ENCODE peak calls at places on chromosome 11, in seven cellular contexts. N, D, M, R, H, V and A are unnamed samples.

GRCh38 chr11:119158467-119158866 is 9.6 kb downstream of the ABCG4 start:
- DNase-seq in R (no peak), V (no peak), M (no peak), D (no peak), H (no peak), N (no peak), A (no peak)

GRCh38 chr11:34411786-34412185 is 26.9 kb upstream of the CAT start:
- DNase-seq in N (no peak), M (no peak), R (no peak), D (no peak), V (no peak), H (no peak), A (no peak)

GRCh38 chr11:38315151-38315550 is 1717.1 kb upstream of the RAG2 start:
- DNase-seq in N (no peak), V (no peak), H (no peak), R (no peak), D (no peak), M (no peak), A (no peak)

GRCh38 chr11:70292166-70292565 is 21.7 kb downstream of the PPFIA1 start:
- DNase-seq in M (no peak), R (no peak), H (no peak), D (no peak), N (no peak), V (no peak), A (no peak)

GRCh38 chr11:28461846-28462245 is 353.7 kb downstream of the METTL15 start:
- DNase-seq in H (no peak), V (no peak), N (no peak), R (no peak), D (no peak), M (no peak), A (no peak)

GRCh38 chr11:123302751-123303195 is 107.7 kb upstream of the CLMP start:
- DNase-seq in V (no peak), H (no peak), M (no peak), N (peak; percentile 69), D (no peak), R (no peak), A (no peak)

GRCh38 chr11:77506857-77507256 is 33.0 kb upstream of the PAK1 start:
- DNase-seq in H (no peak), D (no peak), M (no peak), N (no peak), V (no peak), R (no peak), A (no peak)

GRCh38 chr11:26820739-26821138 is 98.9 kb upstream of the SLC5A12 start:
- DNase-seq in M (no peak), H (no peak), N (no peak), D (no peak), V (no peak), R (no peak), A (no peak)

GRCh38 chr11:36249271-36249670 is 40.0 kb downstream of the COMMD9 start:
- DNase-seq in M (no peak), V (no peak), H (no peak), N (no peak), D (no peak), R (no peak), A (no peak)

GRCh38 chr11:68750197-68750987 is 928 bp downstream of the TESMIN start:
- DNase-seq in D (no peak), M (no peak), H (peak; percentile 20), N (no peak), R (no peak), V (peak; percentile 58), A (no peak)

GRCh38 chr11:47130541-47130940 is 46.1 kb downstream of the ARFGAP2 start:
- DNase-seq in H (no peak), D (no peak), R (no peak), V (no peak), N (no peak), M (no peak), A (peak; percentile 48)

GRCh38 chr11:70399681-70400112 is 1.4 kb downstream of the CTTN start:
- DNase-seq in R (peak; percentile 89), M (no peak), N (peak; percentile 63), V (peak; percentile 78), D (no peak), H (no peak), A (no peak)

GRCh38 chr11:36391062-36391461 is 95.0 kb downstream of the PRR5L start:
- DNase-seq in V (no peak), N (no peak), D (peak; percentile 5), R (no peak), M (no peak), H (no peak), A (no peak)

GRCh38 chr11:46808804-46809431 is 37.2 kb downstream of the CKAP5 start:
- DNase-seq in H (no peak), N (peak; percentile 3), R (no peak), V (no peak), M (no peak), D (no peak), A (no peak)

GRCh38 chr11:62706841-62707240 is 383 bp downstream of the BSCL2 start:
- DNase-seq in D (no peak), H (no peak), M (no peak), N (no peak), R (no peak), V (no peak), A (no peak)

GRCh38 chr11:111230122-111230465 is 15.4 kb upstream of the POU2AF2 start:
- DNase-seq in N (no peak), M (no peak), H (no peak), V (no peak), D (no peak), R (no peak), A (no peak)

GRCh38 chr11:132895340-132895739 is 637.0 kb downstream of the OPCML start:
- DNase-seq in N (peak; percentile 15), V (no peak), M (no peak), D (no peak), H (no peak), R (no peak), A (no peak)

GRCh38 chr11:9851366-9851765 is 187.5 kb downstream of the SWAP70 start:
- DNase-seq in V (no peak), N (no peak), D (no peak), R (no peak), M (no peak), H (no peak), A (no peak)

GRCh38 chr11:120652705-120653335 is 141.3 kb downstream of the GRIK4 start:
- DNase-seq in H (no peak), V (no peak), N (no peak), M (no peak), D (no peak), R (no peak), A (no peak)

GRCh38 chr11:565921-566509 is 5.2 kb downstream of the RASSF7 start:
- DNase-seq in N (no peak), V (no peak), R (no peak), H (no peak), D (no peak), M (no peak), A (no peak)

GRCh38 chr11:75319035-75319877 is 32.2 kb downstream of the ARRB1 start:
- DNase-seq in D (no peak), V (peak; percentile 47), M (no peak), N (no peak), R (no peak), H (no peak), A (no peak)

GRCh38 chr11:127454856-127455255 is 454.3 kb upstream of the KIRREL3 start:
- DNase-seq in H (no peak), D (no peak), M (no peak), V (no peak), R (no peak), N (no peak), A (no peak)

GRCh38 chr11:131688056-131688693 is 317.8 kb downstream of the NTM start:
- DNase-seq in H (peak; percentile 6), N (peak; percentile 84), M (peak; percentile 76), D (no peak), R (peak; percentile 76), V (peak; percentile 62), A (peak; percentile 36)

GRCh38 chr11:3357302-3357701 is 21.6 kb downstream of the ZNF195 start:
- DNase-seq in V (no peak), M (no peak), D (no peak), N (no peak), R (no peak), H (no peak), A (no peak)

GRCh38 chr11:64803846-64804345 is 882 bp upstream of the MAP4K2 start:
- DNase-seq in R (no peak), D (no peak), M (no peak), N (no peak), V (no peak), H (no peak), A (no peak)

GRCh38 chr11:1052133-1053011 is 15.9 kb upstream of the MUC6 start:
- DNase-seq in N (no peak), H (no peak), D (no peak), V (peak; percentile 41), M (no peak), R (peak; percentile 60), A (no peak)

GRCh38 chr11:38791346-38791961 is 2193.4 kb upstream of the RAG2 start:
- DNase-seq in N (peak; percentile 79), R (no peak), M (peak; percentile 44), V (no peak), D (no peak), H (no peak), A (peak; percentile 68)